ENCODE peak calls at places on chromosomes 11 and 22, in eight cellular contexts. K is body of pancreas, E is left ventricle myocardium inferior, A is RWPE1, Q is upper lobe of right lung, H is dorsolateral prefrontal cortex, U is A549, L is thyroid gland. G is an unnamed sample.
A peak's percentile ranks its signal among the peaks of the same experiment; 100 is the strongest.

GRCh38 chr11:106466441-106467190 is 389.2 kb downstream of the AASDHPPT start:
- DNase-seq in K (no peak), Q (no peak), E (no peak), H (no peak), U (no peak), L (no peak), A (peak; percentile 16), G (no peak)

GRCh38 chr11:44788536-44789227 is 61.9 kb downstream of the TSPAN18 start:
- DNase-seq in U (no peak), Q (no peak), K (no peak), H (no peak), A (no peak), L (no peak), E (no peak), G (no peak)

GRCh38 chr11:124583827-124584226 is 14.0 kb downstream of the OR8A1 start:
- DNase-seq in K (no peak), A (no peak), E (no peak), U (no peak), H (no peak), Q (no peak), L (no peak), G (no peak)

GRCh38 chr11:25211635-25212251 is 714.9 kb downstream of the LUZP2 start:
- DNase-seq in K (no peak), H (no peak), A (peak; percentile 45), Q (no peak), E (no peak), L (no peak), U (no peak), G (no peak)

GRCh38 chr22:35552186-35552842 is 11.7 kb downstream of the RASD2 start:
- DNase-seq in U (peak; percentile 30), A (peak; percentile 65), K (no peak), H (no peak), L (no peak), Q (no peak), E (no peak), G (peak; percentile 21)

GRCh38 chr11:623999-624704 is 603 bp downstream of the CDHR5 start:
- DNase-seq in H (no peak), Q (no peak), A (peak; percentile 73), L (no peak), U (peak; percentile 74), K (no peak), E (no peak), G (no peak)

GRCh38 chr11:67345949-67346819 is 7.2 kb downstream of the POLD4 start:
- DNase-seq in K (peak; percentile 65), L (peak; percentile 58), H (no peak), U (peak; percentile 97), Q (no peak), A (peak; percentile 81), E (no peak), G (no peak)

GRCh38 chr11:9758676-9759518 is 95.0 kb downstream of the SWAP70 start:
- DNase-seq in H (peak; percentile 58), Q (peak; percentile 87), K (peak; percentile 69), A (peak; percentile 64), E (peak; percentile 90), U (peak; percentile 77), L (peak; percentile 76), G (peak; percentile 52)

GRCh38 chr11:119673389-119674336 is 55.3 kb downstream of the NECTIN1 start:
- DNase-seq in L (no peak), Q (no peak), E (no peak), U (no peak), K (no peak), H (no peak), A (no peak), G (no peak)

GRCh38 chr11:93143186-93143585 is 54.6 kb downstream of the SLC36A4 start:
- DNase-seq in K (no peak), Q (no peak), L (no peak), H (no peak), U (no peak), A (no peak), E (no peak), G (no peak)
- TF ChIP-seq CTCF in K (no peak), Q (no peak), L (no peak), H (no peak), U (no peak), A (no peak), E (no peak), G (no peak)

GRCh38 chr11:18523079-18523478 is 3.7 kb downstream of the TSG101 start:
- DNase-seq in E (no peak), L (no peak), Q (no peak), U (no peak), A (peak; percentile 30), H (no peak), K (no peak), G (no peak)

GRCh38 chr11:18524248-18524647 is 2.5 kb downstream of the TSG101 start:
- DNase-seq in E (no peak), U (no peak), K (no peak), Q (no peak), H (no peak), A (no peak), L (no peak), G (no peak)

GRCh38 chr11:18526130-18526520 is 617 bp downstream of the TSG101 start:
- DNase-seq in Q (no peak), E (no peak), L (no peak), U (no peak), K (no peak), A (no peak), H (no peak), G (no peak)

GRCh38 chr11:18521123-18521522 is 5.6 kb downstream of the TSG101 start:
- DNase-seq in L (no peak), Q (no peak), K (no peak), E (no peak), A (no peak), U (no peak), H (no peak), G (no peak)

DNA sequence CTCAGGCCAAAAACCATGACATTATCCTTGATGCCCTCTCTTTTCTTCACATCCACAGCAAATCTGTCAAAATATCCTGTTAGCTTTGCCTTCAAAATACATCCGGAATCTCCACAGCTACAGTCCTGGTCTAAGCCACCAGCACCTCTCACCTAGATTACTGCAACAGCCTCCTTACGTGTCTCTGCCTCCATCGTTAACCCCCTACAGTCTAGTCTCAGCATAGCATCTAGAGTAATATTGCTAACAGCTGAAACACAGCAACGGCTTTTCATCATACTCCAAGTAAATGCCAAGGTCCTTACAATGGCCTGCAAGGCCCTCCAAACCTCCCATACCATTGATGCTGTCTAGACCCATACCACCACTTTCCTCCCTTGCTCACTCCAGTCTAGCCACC is 4.4 kb downstream of the TSG101 start:
- DNase-seq in Q (no peak), U (peak; percentile 46), H (no peak), K (no peak), E (no peak), L (no peak), A (no peak), G (no peak)
- TF ChIP-seq CTCF in Q (no peak), U (no peak), H (no peak), K (no peak), E (no peak), L (no peak), A (no peak), G (peak; percentile 30)

GRCh38 chr11:64449381-64450167 is 90.6 kb downstream of the RPS6KA4 start:
- DNase-seq in E (peak; percentile 36), H (no peak), K (peak; percentile 73), U (peak; percentile 81), L (peak; percentile 49), A (peak; percentile 80), Q (peak; percentile 75), G (peak; percentile 72)
- TF ChIP-seq CTCF in E (peak; percentile 86), H (peak; percentile 75), K (peak; percentile 83), U (peak; percentile 72), L (peak; percentile 61), A (peak; percentile 59), Q (peak; percentile 79), G (peak; percentile 81)

GRCh38 chr22:22110548-22111266 is 128.1 kb upstream of the TOP3B start:
- DNase-seq in Q (no peak), H (no peak), A (peak; percentile 74), L (peak; percentile 64), E (no peak), K (peak; percentile 17), U (peak; percentile 57), G (peak; percentile 46)
- TF ChIP-seq CTCF in Q (peak; percentile 14), H (peak; percentile 40), A (peak; percentile 69), L (no peak), E (peak; percentile 60), K (peak; percentile 27), U (no peak), G (peak; percentile 62)

GRCh38 chr11:62497132-62497915 is 49.3 kb downstream of the AHNAK start:
- DNase-seq in Q (no peak), A (peak; percentile 76), U (peak; percentile 85), L (peak; percentile 21), E (no peak), H (no peak), K (no peak), G (no peak)
- TF ChIP-seq CTCF in Q (peak; percentile 40), A (peak; percentile 61), U (peak; percentile 71), L (no peak), E (peak; percentile 62), H (peak; percentile 60), K (peak; percentile 14), G (no peak)

GRCh38 chr11:30310623-30311022 is 12.3 kb upstream of the ARL14EP start:
- DNase-seq in H (no peak), E (no peak), A (no peak), Q (no peak), L (no peak), K (no peak), U (no peak), G (no peak)
- TF ChIP-seq CTCF in H (no peak), E (no peak), A (no peak), Q (no peak), L (no peak), K (no peak), U (no peak), G (no peak)

DNA sequence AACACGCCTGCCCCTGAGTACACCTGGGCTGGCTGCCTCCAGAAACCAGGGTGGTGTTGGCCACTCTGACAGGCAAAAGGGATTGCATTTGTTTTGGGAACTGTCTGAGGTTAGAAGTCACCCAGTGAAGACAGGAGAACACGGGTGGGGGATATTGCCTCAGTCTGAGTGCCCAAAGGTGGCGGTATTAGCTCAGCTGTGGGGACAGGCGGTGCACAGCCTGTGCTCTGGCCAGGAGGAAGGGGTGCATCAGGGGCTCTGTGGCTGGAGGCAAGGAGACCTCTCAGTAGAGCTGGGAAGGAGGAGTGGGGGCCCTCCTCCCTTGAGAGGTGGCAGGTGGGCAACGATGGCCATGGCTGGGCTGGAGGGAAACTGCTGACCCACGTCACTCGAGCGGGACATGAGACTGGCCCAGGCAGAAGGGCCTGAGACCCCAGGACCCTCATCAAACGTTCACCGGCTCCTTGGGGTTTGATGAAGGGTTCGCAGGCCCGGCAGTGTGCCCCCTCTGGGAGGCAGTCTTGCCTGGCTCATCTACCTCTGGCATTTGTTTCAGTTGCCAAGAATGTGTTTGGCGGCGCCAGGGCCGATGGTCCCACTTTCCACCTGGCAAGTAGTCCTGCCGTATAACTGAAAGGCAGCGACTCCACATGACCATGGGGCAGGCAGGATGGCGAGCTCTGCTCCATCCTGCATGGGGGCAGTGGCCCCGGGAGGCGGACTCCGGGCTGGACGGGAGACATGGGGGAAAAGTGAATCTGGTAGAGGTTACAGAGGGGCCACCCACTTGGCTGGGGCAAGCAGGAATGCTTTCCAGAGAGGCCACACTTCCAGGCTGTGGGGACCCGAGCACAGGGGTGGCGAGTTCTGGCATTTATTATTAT is 52.8 kb upstream of the SMIM38 start:
- DNase-seq in E (no peak), L (no peak), H (no peak), U (no peak), A (no peak), K (no peak), Q (no peak), G (no peak)
- TF ChIP-seq CTCF in E (peak; percentile 9), L (no peak), H (no peak), U (peak; percentile 46), A (no peak), K (no peak), Q (no peak), G (peak; percentile 17)

G was measured in progenitor cell of endocrine pancreas.